ENCODE peak calls at places on chromosomes 3 and 15, in seven cellular contexts. R is breast epithelium, H is PC-3, M is glutamatergic neuron, X is GM23338, Q is spleen, L is OCI-LY7. I is an unnamed sample.

GRCh38 chr3:71103430-71103881 is 480.1 kb downstream of the FOXP1 start:
- DNase-seq in R (no peak), H (peak), M (no peak), X (no peak), Q (no peak), L (no peak), I (no peak)

GRCh38 chr15:70212963-70213315 is 115.2 kb upstream of the TLE3 start:
- DNase-seq in R (no peak), H (no peak), M (no peak), X (peak), Q (no peak), L (no peak), I (no peak)

GRCh38 chr3:187807086-187807862 is 62.0 kb upstream of the BCL6 start:
- DNase-seq in R (no peak), H (peak), M (no peak), X (no peak), Q (no peak), L (no peak), I (no peak)

GRCh38 chr15:100107606-100108225 is 234.1 kb downstream of the ADAMTS17 start:
- DNase-seq in R (no peak), H (no peak), M (no peak), X (no peak), Q (peak), L (no peak), I (no peak)

GRCh38 chr3:13507791-13508339 is 27.8 kb downstream of the HDAC11 start:
- DNase-seq in R (no peak), H (peak), M (no peak), X (peak), Q (no peak), L (no peak), I (peak)

GRCh38 chr3:171528102-171528501 is 67.9 kb upstream of the TNIK start:
- DNase-seq in R (no peak), H (no peak), M (no peak), X (no peak), Q (no peak), L (no peak), I (no peak)

GRCh38 chr3:179882322-179882721 is 154.4 kb downstream of the PEX5L start:
- DNase-seq in R (no peak), H (no peak), M (no peak), X (peak), Q (no peak), L (no peak), I (no peak)

GRCh38 chr3:9791790-9792404 is 376 bp downstream of the TADA3 start:
- DNase-seq in R (no peak), H (no peak), M (no peak), X (no peak), Q (no peak), L (no peak), I (no peak)

GRCh38 chr15:73964736-73965093 is 27.4 kb downstream of the STOML1 start:
- DNase-seq in R (peak), H (peak), M (peak), X (peak), Q (peak), L (peak), I (peak)

GRCh38 chr3:183114374-183114773 is 15.1 kb upstream of the MCCC1 start:
- DNase-seq in R (no peak), H (no peak), M (no peak), X (no peak), Q (no peak), L (peak), I (no peak)

GRCh38 chr15:70054366-70054765 is 43.4 kb downstream of the TLE3 start:
- DNase-seq in R (peak), H (no peak), M (no peak), X (no peak), Q (peak), L (no peak), I (no peak)

GRCh38 chr3:127652246-127652995 is 20.3 kb upstream of the ABTB1 start:
- DNase-seq in R (no peak), H (peak), M (peak), X (peak), Q (peak), L (peak), I (peak)

GRCh38 chr15:89114974-89115373 is 26.7 kb downstream of the ABHD2 start:
- DNase-seq in R (no peak), H (peak), M (no peak), X (peak), Q (no peak), L (no peak), I (no peak)

GRCh38 chr3:113194747-113195400 is 16.5 kb upstream of the BOC start:
- DNase-seq in R (no peak), H (no peak), M (no peak), X (no peak), Q (no peak), L (no peak), I (no peak)

GRCh38 chr15:69718916-69719315 is 266.3 kb downstream of the RPLP1 start:
- DNase-seq in R (no peak), H (no peak), M (no peak), X (no peak), Q (peak), L (peak), I (no peak)

GRCh38 chr3:8324727-8325126 is 176.9 kb upstream of the LMCD1 start:
- DNase-seq in R (no peak), H (peak), M (peak), X (peak), Q (peak), L (peak), I (peak)

GRCh38 chr15:23877502-23878412 is 190.7 kb upstream of the NDN start:
- DNase-seq in R (no peak), H (peak), M (peak), X (peak), Q (no peak), L (no peak), I (peak)

GRCh38 chr3:177345049-177345972 is 148.0 kb upstream of the TBL1XR1 start:
- DNase-seq in R (peak), H (peak), M (no peak), X (peak), Q (peak), L (peak), I (peak)

GRCh38 chr3:9135526-9135925 is 113.9 kb downstream of the SRGAP3 start:
- DNase-seq in R (no peak), H (no peak), M (no peak), X (peak), Q (no peak), L (no peak), I (no peak)

GRCh38 chr3:50010959-50011358 is 71.0 kb downstream of the RBM6 start:
- DNase-seq in R (no peak), H (peak), M (no peak), X (no peak), Q (no peak), L (no peak), I (no peak)

GRCh38 chr15:78168591-78168990 is 19.4 kb downstream of the IDH3A start:
- DNase-seq in R (no peak), H (no peak), M (no peak), X (no peak), Q (no peak), L (peak), I (no peak)

GRCh38 chr3:58835075-58835474 is 168.5 kb upstream of the FAM3D start:
- DNase-seq in R (no peak), H (peak), M (no peak), X (no peak), Q (no peak), L (no peak), I (no peak)

GRCh38 chr15:26635105-26635504 is 137.8 kb downstream of the GABRB3 start:
- DNase-seq in R (no peak), H (no peak), M (no peak), X (no peak), Q (no peak), L (no peak), I (no peak)

GRCh38 chr15:36818260-36818659 is 238.8 kb downstream of the CDIN1 start:
- DNase-seq in R (no peak), H (no peak), M (no peak), X (no peak), Q (no peak), L (no peak), I (no peak)

GRCh38 chr3:53140575-53141467 is 10.6 kb upstream of the RFT1 start:
- DNase-seq in R (no peak), H (peak), M (no peak), X (no peak), Q (no peak), L (no peak), I (no peak)

GRCh38 chr15:67117356-67117755 is 52.0 kb downstream of the SMAD3 start:
- DNase-seq in R (no peak), H (no peak), M (no peak), X (no peak), Q (peak), L (no peak), I (no peak)

GRCh38 chr3:127578802-127579201 is 11.7 kb downstream of the TPRA1 start:
- DNase-seq in R (no peak), H (no peak), M (no peak), X (no peak), Q (no peak), L (no peak), I (no peak)

GRCh38 chr15:41856262-41856661 is 17.6 kb downstream of the PLA2G4B start:
- DNase-seq in R (no peak), H (no peak), M (no peak), X (no peak), Q (no peak), L (no peak), I (no peak)

GRCh38 chr3:64257096-64257755 is 32.0 kb upstream of the PRICKLE2 start:
- DNase-seq in R (no peak), H (no peak), M (no peak), X (no peak), Q (no peak), L (no peak), I (no peak)

GRCh38 chr3:113953677-113954076 is 5.9 kb downstream of the ZDHHC23 start:
- DNase-seq in R (no peak), H (no peak), M (no peak), X (no peak), Q (no peak), L (no peak), I (no peak)

GRCh38 chr3:169285057-169285990 is 378.2 kb downstream of the MECOM start:
- DNase-seq in R (no peak), H (no peak), M (no peak), X (no peak), Q (no peak), L (no peak), I (no peak)

GRCh38 chr15:89101302-89102191 is 13.3 kb downstream of the ABHD2 start:
- DNase-seq in R (peak), H (peak), M (no peak), X (no peak), Q (no peak), L (no peak), I (no peak)

DNA sequence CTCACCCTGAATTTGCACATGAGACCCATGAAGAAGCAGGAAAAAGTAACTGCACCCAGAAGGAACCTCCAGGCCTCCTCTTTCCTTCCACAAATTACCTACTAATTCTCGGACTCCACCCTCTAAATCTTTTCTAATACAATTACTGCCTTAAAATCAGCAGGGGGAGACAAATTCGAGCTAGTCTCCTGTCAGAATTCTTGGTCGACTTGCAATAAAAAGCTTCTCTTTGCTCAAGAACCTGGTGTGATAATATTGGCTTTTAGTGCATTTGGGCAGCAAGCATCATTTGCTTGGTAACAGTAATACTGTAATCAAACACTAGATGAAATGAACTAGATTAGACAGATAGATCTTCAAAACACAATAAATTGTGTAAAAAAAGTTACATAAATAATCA is 281.9 kb downstream of the RAP2B start:
- DNase-seq in R (no peak), H (peak), M (no peak), X (peak), Q (no peak), L (peak), I (no peak)
- TF ChIP-seq CTCF in R (no peak), H (peak), M (no peak), X (peak), Q (no peak), L (peak), I (no peak)

GRCh38 chr3:194638991-194639605 is 5.9 kb upstream of the TMEM44 start:
- DNase-seq in R (no peak), H (no peak), M (no peak), X (no peak), Q (no peak), L (no peak), I (no peak)
- TF ChIP-seq CTCF in R (no peak), H (no peak), M (no peak), X (no peak), Q (no peak), L (no peak), I (no peak)

DNA sequence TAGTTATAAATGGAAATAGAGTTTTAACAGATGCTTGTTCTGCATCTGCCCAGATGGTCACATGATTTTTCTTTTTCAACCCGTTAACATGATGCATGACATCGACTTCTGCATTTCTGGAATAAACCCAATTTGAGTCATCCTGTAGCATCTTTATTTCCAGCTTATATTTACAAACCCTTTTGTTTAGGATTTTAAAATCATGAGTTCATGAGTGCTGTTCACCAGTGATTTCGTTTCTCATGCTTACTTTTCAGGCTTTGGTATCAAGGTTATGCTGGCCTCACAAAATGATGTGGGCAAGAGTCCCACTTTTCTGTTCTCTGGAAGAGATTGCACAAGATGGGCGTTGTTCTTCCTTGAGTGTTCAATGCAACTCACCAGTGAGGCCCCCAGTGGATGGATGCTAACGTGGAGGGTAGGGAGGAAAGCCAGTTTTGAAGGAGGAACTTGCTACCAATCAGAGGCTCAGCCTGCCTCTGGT is 5.2 kb downstream of the HRH1 start:
- DNase-seq in R (no peak), H (peak), M (no peak), X (peak), Q (peak), L (no peak), I (no peak)
- TF ChIP-seq CTCF in R (no peak), H (no peak), M (no peak), X (no peak), Q (no peak), L (no peak), I (no peak)

DNA sequence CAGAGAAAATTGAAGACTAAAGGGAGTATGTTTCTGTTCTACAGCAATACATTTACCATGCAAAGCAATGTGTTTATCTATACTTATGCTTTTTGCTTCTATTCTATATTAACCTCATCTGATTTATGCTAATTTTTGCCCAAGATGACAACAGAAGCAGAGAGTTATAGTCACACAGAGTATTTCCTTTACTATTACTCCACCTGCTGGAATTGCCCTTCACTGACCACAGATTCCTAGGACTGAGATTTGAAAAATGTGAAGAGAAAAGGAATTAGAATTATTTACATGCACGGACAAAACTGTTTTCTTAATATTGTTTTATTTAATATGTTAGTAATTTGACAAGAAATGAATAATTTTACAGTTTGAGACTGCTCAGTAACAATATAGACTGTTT is 745.6 kb downstream of the VGLL3 start:
- DNase-seq in R (no peak), H (peak), M (no peak), X (peak), Q (no peak), L (no peak), I (no peak)
- TF ChIP-seq CTCF in R (no peak), H (peak), M (peak), X (peak), Q (no peak), L (peak), I (peak)

GRCh38 chr15:72042865-72043264 is 75.1 kb downstream of the MYO9A start:
- DNase-seq in R (no peak), H (no peak), M (no peak), X (no peak), Q (no peak), L (peak), I (no peak)
- TF ChIP-seq CTCF in R (no peak), H (no peak), M (no peak), X (no peak), Q (no peak), L (peak), I (no peak)

I was measured in nephron progenitor cell.